ENCODE peak calls at places on chromosomes 12 and 14, in four cellular contexts. One of them, this sample, is unnamed.

GRCh38 chr14:98622208-98623051 is 649.6 kb downstream of the BCL11B start:
- DNase-seq in Panc1: no peak
- DNase-seq in A549: no peak
- DNase-seq in GM23338: no peak
- DNase-seq in this sample: no peak

GRCh38 chr12:29350080-29350479 is 30.9 kb downstream of the ERGIC2 start:
- DNase-seq in Panc1: no peak
- DNase-seq in A549: peak; percentile 22
- DNase-seq in GM23338: no peak
- DNase-seq in this sample: no peak

GRCh38 chr12:5944688-5945070 is 380 bp downstream of the ANO2 start:
- DNase-seq in Panc1: no peak
- DNase-seq in A549: no peak
- DNase-seq in GM23338: peak; percentile 49
- DNase-seq in this sample: no peak

GRCh38 chr12:111056618-111057521 is 136.5 kb upstream of the MYL2 start:
- DNase-seq in Panc1: no peak
- DNase-seq in A549: no peak
- DNase-seq in GM23338: no peak
- DNase-seq in this sample: peak; percentile 17

GRCh38 chr12:694734-695503 is 31.7 kb upstream of the NINJ2 start:
- DNase-seq in Panc1: no peak
- DNase-seq in A549: no peak
- DNase-seq in GM23338: no peak
- DNase-seq in this sample: no peak

GRCh38 chr14:89315493-89316456 is 101.3 kb downstream of the FOXN3 start:
- DNase-seq in Panc1: no peak
- DNase-seq in A549: no peak
- DNase-seq in GM23338: no peak
- DNase-seq in this sample: no peak

GRCh38 chr12:6336859-6337744 is 4.8 kb downstream of the TNFRSF1A start:
- DNase-seq in Panc1: no peak
- DNase-seq in A549: no peak
- DNase-seq in GM23338: no peak
- DNase-seq in this sample: peak; percentile 50

GRCh38 chr12:116066381-116067230 is 210.9 kb downstream of the MED13L start:
- DNase-seq in Panc1: peak; percentile 18
- DNase-seq in A549: peak; percentile 72
- DNase-seq in GM23338: peak; percentile 64
- DNase-seq in this sample: peak; percentile 49

GRCh38 chr12:7869137-7869536 is 3.6 kb downstream of the SLC2A14 start:
- DNase-seq in Panc1: no peak
- DNase-seq in A549: no peak
- DNase-seq in GM23338: no peak
- DNase-seq in this sample: no peak

GRCh38 chr12:46886541-46887041 is 60.8 kb upstream of the SLC38A4 start:
- DNase-seq in Panc1: no peak
- DNase-seq in A549: no peak
- DNase-seq in GM23338: no peak
- DNase-seq in this sample: no peak

GRCh38 chr12:124720019-124720686 is 143.5 kb downstream of the SCARB1 start:
- DNase-seq in Panc1: no peak
- DNase-seq in A549: peak; percentile 53
- DNase-seq in GM23338: no peak
- DNase-seq in this sample: no peak

GRCh38 chr12:42812086-42812485 is 222.5 kb upstream of the PRICKLE1 start:
- DNase-seq in Panc1: no peak
- DNase-seq in A549: no peak
- DNase-seq in GM23338: no peak
- DNase-seq in this sample: no peak

GRCh38 chr12:119486599-119487154 is 106.9 kb upstream of the TMEM233 start:
- DNase-seq in Panc1: no peak
- DNase-seq in A549: no peak
- DNase-seq in GM23338: peak; percentile 21
- DNase-seq in this sample: no peak

GRCh38 chr14:59123975-59124374 is 64.5 kb upstream of the DAAM1 start:
- DNase-seq in Panc1: no peak
- DNase-seq in A549: peak; percentile 21
- DNase-seq in GM23338: peak; percentile 12
- DNase-seq in this sample: no peak

GRCh38 chr12:41795910-41796309 is 348.8 kb downstream of the GXYLT1 start:
- DNase-seq in Panc1: no peak
- DNase-seq in A549: peak; percentile 16
- DNase-seq in GM23338: peak; percentile 72
- DNase-seq in this sample: no peak

GRCh38 chr14:85764809-85765208 is 234.9 kb downstream of the FLRT2 start:
- DNase-seq in Panc1: no peak
- DNase-seq in A549: no peak
- DNase-seq in GM23338: no peak
- DNase-seq in this sample: no peak
- TF ChIP-seq REST in Panc1: no peak
- TF ChIP-seq REST in A549: no peak
- TF ChIP-seq REST in GM23338: no peak
- TF ChIP-seq REST in this sample: no peak

GRCh38 chr14:49861923-49862673 is 9.5 kb upstream of the NEMF start:
- DNase-seq in Panc1: peak; percentile 93
- DNase-seq in A549: peak; percentile 93
- DNase-seq in GM23338: peak; percentile 82
- DNase-seq in this sample: peak; percentile 34
- TF ChIP-seq REST in Panc1: no peak
- TF ChIP-seq REST in A549: no peak
- TF ChIP-seq REST in GM23338: no peak
- TF ChIP-seq REST in this sample: no peak

GRCh38 chr14:77033622-77034521 is 5.4 kb upstream of the IRF2BPL start:
- DNase-seq in Panc1: no peak
- DNase-seq in A549: peak; percentile 94
- DNase-seq in GM23338: peak; percentile 95
- DNase-seq in this sample: no peak
- TF ChIP-seq REST in Panc1: no peak
- TF ChIP-seq REST in A549: no peak
- TF ChIP-seq REST in GM23338: no peak
- TF ChIP-seq REST in this sample: no peak

GRCh38 chr14:91309756-91310280 is 65.3 kb upstream of the GPR68 start:
- DNase-seq in Panc1: no peak
- DNase-seq in A549: no peak
- DNase-seq in GM23338: no peak
- DNase-seq in this sample: no peak
- TF ChIP-seq REST in Panc1: no peak
- TF ChIP-seq REST in A549: no peak
- TF ChIP-seq REST in GM23338: no peak
- TF ChIP-seq REST in this sample: no peak

DNA sequence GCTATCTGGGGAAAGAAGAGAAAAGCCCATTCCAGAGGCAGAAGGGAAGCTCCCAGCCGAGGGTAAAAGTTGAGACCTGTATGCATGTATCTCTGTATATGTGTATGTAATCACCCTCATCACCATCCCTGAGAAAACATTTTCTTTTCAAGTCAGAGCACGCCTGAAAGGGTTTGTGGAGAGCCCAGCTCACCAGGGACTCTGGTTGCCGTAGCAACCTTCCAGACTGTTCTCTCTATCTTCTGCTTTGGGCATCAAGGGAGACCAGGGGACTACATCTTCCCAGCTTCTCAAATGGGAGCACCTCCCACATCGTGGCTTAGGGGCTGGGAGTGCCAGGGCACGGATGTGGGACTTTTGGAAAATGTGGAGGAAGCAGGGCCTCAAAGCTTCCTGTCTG is 93.5 kb downstream of the GALNT8 start:
- DNase-seq in Panc1: no peak
- DNase-seq in A549: no peak
- DNase-seq in GM23338: no peak
- DNase-seq in this sample: no peak
- TF ChIP-seq REST in Panc1: no peak
- TF ChIP-seq REST in A549: no peak
- TF ChIP-seq REST in GM23338: no peak
- TF ChIP-seq REST in this sample: no peak

GRCh38 chr14:30417999-30418398 is 141.0 kb upstream of the G2E3 start:
- DNase-seq in Panc1: no peak
- DNase-seq in A549: no peak
- DNase-seq in GM23338: no peak
- DNase-seq in this sample: no peak
- TF ChIP-seq REST in Panc1: no peak
- TF ChIP-seq REST in A549: no peak
- TF ChIP-seq REST in GM23338: no peak
- TF ChIP-seq REST in this sample: no peak

GRCh38 chr12:45727301-45727993 is 2.1 kb upstream of the ARID2 start:
- DNase-seq in Panc1: peak; percentile 95
- DNase-seq in A549: peak; percentile 98
- DNase-seq in GM23338: peak; percentile 97
- DNase-seq in this sample: peak; percentile 92
- TF ChIP-seq REST in Panc1: peak; percentile 11
- TF ChIP-seq REST in A549: no peak
- TF ChIP-seq REST in GM23338: no peak
- TF ChIP-seq REST in this sample: no peak

GRCh38 chr14:81432171-81432570 is 32.0 kb upstream of the STON2 start:
- DNase-seq in Panc1: no peak
- DNase-seq in A549: no peak
- DNase-seq in GM23338: no peak
- DNase-seq in this sample: peak; percentile 70

GRCh38 chr14:81435578-81436295 is 35.6 kb upstream of the STON2 start:
- DNase-seq in Panc1: no peak
- DNase-seq in A549: peak; percentile 26
- DNase-seq in GM23338: peak; percentile 79
- DNase-seq in this sample: peak; percentile 54

GRCh38 chr14:81435048-81435577 is 35.0 kb upstream of the STON2 start:
- DNase-seq in Panc1: no peak
- DNase-seq in A549: no peak
- DNase-seq in GM23338: no peak
- DNase-seq in this sample: no peak

GRCh38 chr14:81434230-81434629 is 34.1 kb upstream of the STON2 start:
- DNase-seq in Panc1: no peak
- DNase-seq in A549: no peak
- DNase-seq in GM23338: no peak
- DNase-seq in this sample: peak; percentile 87

DNA sequence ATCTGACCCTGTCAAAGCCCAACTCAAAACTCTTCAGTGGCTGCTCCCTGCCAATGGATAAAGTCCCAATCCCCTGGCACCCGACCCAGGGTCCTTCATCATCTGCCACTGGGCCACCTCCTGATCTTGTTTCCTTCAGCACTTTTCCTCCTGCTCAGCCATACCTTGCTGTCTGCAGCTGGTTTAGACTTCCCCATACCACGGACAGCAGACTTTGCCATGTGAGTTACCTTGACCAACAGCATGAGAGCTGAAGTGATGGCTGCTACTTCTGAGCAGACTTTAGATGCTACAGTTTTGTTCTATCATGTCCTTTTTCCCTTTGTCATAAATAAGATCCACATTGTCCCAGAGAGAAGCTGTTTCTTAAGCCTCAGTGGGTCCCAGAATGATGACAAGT is 33.3 kb upstream of the STON2 start:
- DNase-seq in Panc1: no peak
- DNase-seq in A549: no peak
- DNase-seq in GM23338: no peak
- DNase-seq in this sample: no peak
- TF ChIP-seq REST in Panc1: peak; percentile 41
- TF ChIP-seq REST in A549: peak; percentile 59
- TF ChIP-seq REST in GM23338: peak; percentile 67
- TF ChIP-seq REST in this sample: no peak

DNA sequence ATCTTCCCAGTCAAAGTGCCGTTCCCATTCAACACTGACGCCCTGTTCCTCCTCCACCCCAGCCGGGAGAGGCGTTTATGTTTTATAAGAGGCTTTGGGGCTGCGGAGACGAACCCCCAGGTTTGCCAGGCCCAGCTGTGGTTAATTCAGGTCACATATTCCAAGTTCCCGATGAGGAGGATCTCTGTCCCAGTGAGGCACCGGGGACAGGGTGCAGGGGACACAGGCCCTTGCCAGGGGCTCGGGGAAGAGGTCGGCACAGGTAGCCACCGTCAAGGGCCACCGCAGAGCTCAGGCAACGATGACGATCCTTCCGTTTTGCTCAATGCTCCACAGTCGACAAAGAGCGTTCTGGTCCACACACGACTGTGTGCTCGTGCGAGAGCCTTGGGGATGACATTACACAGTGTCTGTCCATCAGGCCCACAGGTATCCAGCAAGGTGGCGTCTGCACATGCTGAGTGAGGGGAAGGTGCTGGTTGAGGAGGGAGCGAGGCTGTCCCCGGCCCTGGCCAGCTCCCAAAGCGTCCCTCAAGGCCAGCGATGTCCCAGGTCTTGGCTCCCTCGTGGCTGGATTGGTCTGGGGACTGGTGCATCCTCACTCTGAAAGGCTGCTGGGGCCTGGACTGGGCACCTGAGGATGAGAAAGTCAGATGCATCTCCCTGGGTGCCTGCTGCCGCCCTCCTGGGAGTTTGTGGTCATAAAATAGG is 189.2 kb upstream of the C14orf180 start:
- DNase-seq in Panc1: no peak
- DNase-seq in A549: no peak
- DNase-seq in GM23338: no peak
- DNase-seq in this sample: no peak
- TF ChIP-seq REST in Panc1: no peak
- TF ChIP-seq REST in A549: no peak
- TF ChIP-seq REST in GM23338: no peak
- TF ChIP-seq REST in this sample: no peak